ENCODE peak calls at places on chromosome 9, in four cellular contexts. M is endodermal cell, U is stomach, Q is AG09309. G is an unnamed sample.

GRCh38 chr9:83027153-83027867 is 35.6 kb downstream of the RASEF start:
- DNase-seq in Q (peak), M (no peak), U (no peak), G (peak)

GRCh38 chr9:100534401-100534800 is 43.5 kb upstream of the CAVIN4 start:
- DNase-seq in U (no peak), M (no peak), Q (no peak), G (no peak)

GRCh38 chr9:82180711-82181110 is 192.1 kb downstream of the SPATA31D1 start:
- DNase-seq in U (no peak), M (no peak), Q (no peak), G (no peak)

GRCh38 chr9:122986010-122986409 is 45.2 kb downstream of the RABGAP1 start:
- DNase-seq in Q (no peak), U (no peak), M (no peak), G (no peak)

GRCh38 chr9:69155341-69156030 is 18.6 kb upstream of the TJP2 start:
- DNase-seq in Q (no peak), U (no peak), M (peak), G (no peak)

GRCh38 chr9:87855061-87855460 is 27.6 kb upstream of the SPATA31E1 start:
- DNase-seq in U (no peak), Q (no peak), M (peak), G (no peak)

GRCh38 chr9:74663456-74663855 is 166.3 kb downstream of the RORB start:
- DNase-seq in M (no peak), Q (no peak), U (no peak), G (no peak)

GRCh38 chr9:127716412-127716811 is 533 bp downstream of the TTC16 start:
- DNase-seq in U (no peak), Q (no peak), M (no peak), G (no peak)

GRCh38 chr9:32442433-32442832 is 58.0 kb downstream of the ACO1 start:
- DNase-seq in U (no peak), Q (no peak), M (no peak), G (no peak)

GRCh38 chr9:129258823-129259301 is 80.8 kb upstream of the IER5L start:
- DNase-seq in M (peak), Q (no peak), U (no peak), G (no peak)

GRCh38 chr9:8564960-8565359 is 765.4 kb upstream of the DMAC1 start:
- DNase-seq in Q (no peak), M (no peak), U (no peak), G (no peak)

GRCh38 chr9:100070071-100070470 is 28.7 kb downstream of the ERP44 start:
- DNase-seq in U (no peak), M (no peak), Q (no peak), G (no peak)

GRCh38 chr9:121298689-121299112 is 30.7 kb downstream of the GSN start:
- DNase-seq in Q (no peak), M (peak), U (no peak), G (no peak)

GRCh38 chr9:106722051-106722753 is 140.8 kb upstream of the ZNF462 start:
- DNase-seq in U (no peak), Q (no peak), M (no peak), G (no peak)

GRCh38 chr9:124812401-124813016 is 35.6 kb downstream of the OLFML2A start:
- DNase-seq in U (no peak), Q (peak), M (peak), G (peak)

GRCh38 chr9:7117676-7118561 is 360.1 kb downstream of the KDM4C start:
- DNase-seq in Q (peak), U (no peak), M (no peak), G (peak)

GRCh38 chr9:99024959-99025358 is 80.0 kb upstream of the TGFBR1 start:
- DNase-seq in M (no peak), Q (no peak), U (no peak), G (no peak)

GRCh38 chr9:121133104-121133816 is 58.5 kb downstream of the CNTRL start:
- DNase-seq in Q (no peak), M (peak), U (peak), G (no peak)

GRCh38 chr9:90793729-90794128 is 7.9 kb upstream of the SYK start:
- DNase-seq in U (no peak), M (no peak), Q (no peak), G (no peak)

GRCh38 chr9:90795084-90795483 is 6.5 kb upstream of the SYK start:
- DNase-seq in Q (no peak), U (no peak), M (no peak), G (no peak)

GRCh38 chr9:90787771-90788460 is 13.7 kb upstream of the SYK start:
- DNase-seq in U (no peak), M (no peak), Q (no peak), G (no peak)

GRCh38 chr9:90789408-90789807 is 12.2 kb upstream of the SYK start:
- DNase-seq in Q (no peak), U (no peak), M (no peak), G (no peak)

DNA sequence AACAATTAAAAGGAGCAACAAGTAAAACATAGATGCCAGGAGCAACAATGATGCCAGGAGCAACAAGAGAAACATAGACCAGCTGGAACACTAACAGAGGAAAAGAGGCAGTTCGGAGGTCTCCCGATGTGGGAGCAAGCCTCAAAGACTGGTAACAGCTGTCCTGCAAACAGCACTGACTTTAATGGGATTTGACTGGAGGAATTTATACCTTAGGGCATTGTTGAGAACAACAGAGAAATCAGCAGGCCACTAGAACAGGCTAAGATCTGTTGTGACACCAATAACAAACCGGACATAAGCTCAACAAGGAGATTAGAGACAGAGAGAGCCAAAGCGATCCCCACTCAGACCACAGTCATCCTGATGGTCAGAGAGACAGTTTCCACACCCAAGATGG is 11.8 kb upstream of the SYK start:
- DNase-seq in M (no peak), U (no peak), Q (no peak), G (no peak)
- H3K4me3 ChIP-seq in M (no peak), U (no peak), Q (no peak), G (no peak)

GRCh38 chr9:34653131-34653530 is 1.1 kb downstream of the IL11RA start:
- DNase-seq in M (no peak), Q (no peak), U (no peak), G (no peak)
- H3K4me3 ChIP-seq in M (no peak), Q (no peak), U (peak), G (peak)

DNA sequence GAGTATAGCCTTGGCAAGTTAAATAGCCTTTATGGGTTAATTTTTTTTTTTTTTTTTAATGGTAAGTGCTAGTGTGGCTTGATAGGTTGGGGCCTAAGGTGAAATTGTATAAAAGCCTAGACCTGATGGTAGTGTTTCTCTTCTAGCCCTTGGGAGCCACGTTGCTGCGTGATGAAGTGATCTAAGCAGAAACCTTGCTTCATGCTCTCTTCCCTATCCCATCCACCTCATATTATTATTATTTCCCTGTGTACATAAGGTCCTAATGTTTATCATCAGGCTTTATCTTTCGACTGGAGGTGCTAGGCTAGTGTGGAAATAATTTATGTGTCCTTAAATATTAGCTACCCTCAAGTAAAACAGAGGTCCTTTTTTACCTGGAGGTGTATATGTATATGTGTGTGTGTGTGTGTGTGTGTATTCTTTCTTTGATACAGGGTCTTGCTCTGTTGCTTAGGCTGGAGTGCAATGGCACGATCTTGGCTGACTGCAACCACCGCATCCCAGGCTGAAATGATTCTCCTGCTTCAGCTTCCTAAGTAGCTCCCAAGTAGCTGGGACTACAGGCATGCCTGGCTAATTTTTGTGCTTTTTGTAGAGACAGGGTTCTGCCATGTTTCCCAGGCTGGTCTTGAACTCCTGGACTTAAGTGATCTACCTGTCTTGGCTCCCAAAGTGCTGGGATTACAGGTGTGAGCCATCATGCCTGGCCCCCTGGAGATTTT is 3.6 kb downstream of the UGCG start:
- DNase-seq in U (no peak), M (no peak), Q (no peak), G (no peak)
- H3K4me3 ChIP-seq in U (peak), M (no peak), Q (peak), G (no peak)

GRCh38 chr9:95079461-95079860 is 238.0 kb downstream of the FANCC start:
- DNase-seq in U (peak), Q (no peak), M (no peak), G (no peak)
- H3K4me3 ChIP-seq in U (no peak), Q (no peak), M (no peak), G (no peak)

DNA sequence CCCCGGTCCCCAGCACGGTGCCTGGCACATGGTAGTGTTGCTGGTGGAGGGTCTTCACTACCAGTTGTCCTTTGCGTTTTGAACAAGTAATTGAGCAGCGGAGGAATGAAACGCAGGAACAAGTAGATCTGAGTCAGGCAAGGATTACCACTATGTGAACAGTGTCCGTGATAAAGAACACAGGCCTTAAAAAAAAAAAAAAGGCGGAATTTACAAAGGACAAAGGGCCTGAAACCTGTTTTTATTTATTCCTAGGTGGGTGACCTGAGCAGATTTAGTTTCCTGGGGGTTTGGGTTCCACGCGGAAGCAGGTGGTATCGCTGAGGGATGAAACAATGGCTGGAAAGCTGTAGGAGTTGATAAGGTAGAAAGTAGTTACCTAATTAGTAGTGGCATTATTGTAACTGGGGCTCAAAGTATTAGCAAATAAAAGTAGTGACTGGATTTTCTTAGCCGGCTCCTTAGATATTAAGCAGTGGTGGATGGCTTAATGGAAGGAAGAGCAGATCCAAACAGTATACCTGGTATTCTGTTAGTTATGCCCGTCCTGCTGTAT is 1.1 kb downstream of the RUSC2 start:
- DNase-seq in Q (no peak), U (no peak), M (no peak), G (no peak)
- H3K4me3 ChIP-seq in Q (peak), U (peak), M (peak), G (peak)

GRCh38 chr9:93655621-93656425 is 79.4 kb downstream of the PHF2 start:
- DNase-seq in U (no peak), M (no peak), Q (no peak), G (no peak)

GRCh38 chr9:93656426-93657222 is 80.2 kb downstream of the PHF2 start:
- DNase-seq in M (no peak), U (no peak), Q (no peak), G (no peak)

GRCh38 chr9:93659044-93659836 is 82.9 kb downstream of the PHF2 start:
- DNase-seq in Q (no peak), U (no peak), M (no peak), G (no peak)

GRCh38 chr9:93658184-93658925 is 82.0 kb downstream of the PHF2 start:
- DNase-seq in Q (no peak), U (no peak), M (no peak), G (no peak)

DNA sequence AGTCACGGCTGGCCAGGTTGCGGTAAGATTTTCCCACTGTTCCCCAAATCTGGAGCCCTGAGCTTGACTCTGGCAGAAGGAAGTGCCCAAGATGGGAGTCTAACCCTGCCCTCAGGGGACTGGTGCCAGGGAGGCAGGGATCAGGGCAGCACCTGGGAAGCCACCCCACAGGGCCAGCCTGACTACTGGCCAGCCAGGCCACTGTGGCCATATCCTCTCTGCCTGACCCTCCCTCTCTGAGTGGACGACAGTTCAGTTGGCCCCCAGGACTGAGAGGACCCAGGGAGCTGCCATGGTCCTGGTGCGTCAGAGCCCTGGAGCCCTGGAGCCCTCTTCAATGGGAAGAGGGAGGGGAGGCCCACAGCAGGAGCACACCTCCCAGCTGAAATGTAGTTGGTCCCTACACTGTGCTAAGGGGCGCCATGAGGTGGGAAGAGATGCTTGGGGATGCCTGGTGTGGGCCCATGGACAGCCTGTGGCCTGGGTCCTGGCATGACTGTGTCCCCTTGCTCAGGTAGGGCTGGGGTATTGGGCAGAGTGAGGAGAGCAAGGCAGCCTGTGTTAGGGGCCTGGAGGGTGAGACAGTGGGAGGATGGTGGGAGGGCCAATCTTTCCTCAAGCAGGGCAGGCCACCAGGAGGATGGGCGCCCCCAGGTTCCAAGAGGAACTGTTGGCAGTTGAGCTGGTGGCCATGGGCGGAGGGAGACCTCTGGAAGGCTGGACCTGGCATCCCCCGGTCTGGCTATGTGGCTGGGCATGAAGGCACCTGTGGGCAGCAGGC is 81.1 kb downstream of the PHF2 start:
- DNase-seq in U (no peak), Q (no peak), M (no peak), G (no peak)
- H3K4me3 ChIP-seq in U (no peak), Q (no peak), M (no peak), G (no peak)

GRCh38 chr9:136686794-136687711 is at the start of gene AGPAT2:
- DNase-seq in M (peak), U (peak), Q (no peak), G (no peak)

GRCh38 chr9:136686534-136686793 is 793 bp downstream of the AGPAT2 start:
- DNase-seq in U (no peak), M (no peak), Q (no peak), G (no peak)

GRCh38 chr9:136689108-136689460 is 1.8 kb upstream of the AGPAT2 start:
- DNase-seq in U (no peak), M (no peak), Q (no peak), G (no peak)

GRCh38 chr9:136688274-136689107 is 1.2 kb upstream of the AGPAT2 start:
- DNase-seq in U (no peak), Q (no peak), M (no peak), G (no peak)

GRCh38 chr9:136687721-136688223 is 515 bp upstream of the AGPAT2 start:
- DNase-seq in Q (no peak), U (peak), M (peak), G (no peak)
- H3K4me3 ChIP-seq in Q (no peak), U (peak), M (no peak), G (no peak)

GRCh38 chr9:1053848-1054365 is 3.8 kb downstream of the DMRT2 start:
- DNase-seq in M (no peak), Q (no peak), U (no peak), G (no peak)

GRCh38 chr9:1050125-1050895 is at the start of gene DMRT2:
- DNase-seq in Q (no peak), U (peak), M (peak), G (peak)

GRCh38 chr9:1051286-1052118 is 1.3 kb downstream of the DMRT2 start:
- DNase-seq in U (peak), M (peak), Q (no peak), G (no peak)

GRCh38 chr9:1052908-1053590 is 2.9 kb downstream of the DMRT2 start:
- DNase-seq in U (no peak), Q (no peak), M (no peak), G (no peak)

GRCh38 chr9:1052119-1052907 is 2.2 kb downstream of the DMRT2 start:
- DNase-seq in Q (no peak), M (no peak), U (no peak), G (no peak)
- H3K4me3 ChIP-seq in Q (no peak), M (peak), U (peak), G (peak)

GRCh38 chr9:4680750-4681149 is 1.4 kb downstream of the CDC37L1 start:
- DNase-seq in Q (no peak), U (no peak), M (no peak), G (no peak)
- H3K4me3 ChIP-seq in Q (peak), U (peak), M (peak), G (peak)